ENCODE peak calls at places on chromosomes 3 and 15, in seven cellular contexts. E is GM20000, F is GM06990, Q is B cell, J is GM13977, W is H9, A is AG10803. R is an unnamed sample.

GRCh38 chr3:197750396-197750831 is 731 bp downstream of the FYTTD1 start:
- DNase-seq in E (peak; percentile 85), F (peak; percentile 75), Q (peak; percentile 72), J (peak; percentile 80), W (peak; percentile 55), A (peak; percentile 70), R (no peak)

GRCh38 chr3:30672959-30673358 is 66.6 kb downstream of the TGFBR2 start:
- DNase-seq in E (no peak), F (no peak), Q (no peak), J (no peak), W (no peak), A (peak; percentile 42), R (no peak)

GRCh38 chr3:174153875-174154274 is 705.3 kb upstream of the NAALADL2 start:
- DNase-seq in E (no peak), F (no peak), Q (no peak), J (no peak), W (no peak), A (peak; percentile 77), R (no peak)

GRCh38 chr3:79874646-79875045 is 106.8 kb upstream of the ROBO1 start:
- DNase-seq in E (no peak), F (no peak), Q (no peak), J (no peak), W (no peak), A (no peak), R (no peak)

GRCh38 chr15:31605467-31605931 is 278.9 kb downstream of the KLF13 start:
- DNase-seq in E (no peak), F (no peak), Q (no peak), J (no peak), W (peak; percentile 61), A (peak; percentile 50), R (no peak)

GRCh38 chr15:69823223-69823907 is 274.4 kb downstream of the TLE3 start:
- DNase-seq in E (peak; percentile 30), F (no peak), Q (no peak), J (peak; percentile 42), W (no peak), A (no peak), R (no peak)

GRCh38 chr15:77107068-77107467 is 36.2 kb upstream of the TSPAN3 start:
- DNase-seq in E (no peak), F (no peak), Q (no peak), J (no peak), W (no peak), A (peak; percentile 91), R (no peak)

GRCh38 chr3:97705739-97706138 is 58.8 kb upstream of the ARL6 start:
- DNase-seq in E (no peak), F (no peak), Q (no peak), J (no peak), W (no peak), A (no peak), R (no peak)

GRCh38 chr15:69825941-69826817 is 271.5 kb downstream of the TLE3 start:
- DNase-seq in E (no peak), F (no peak), Q (no peak), J (no peak), W (no peak), A (no peak), R (no peak)

GRCh38 chr15:88257311-88257901 is 867 bp upstream of the NTRK3 start:
- DNase-seq in E (no peak), F (no peak), Q (no peak), J (peak; percentile 44), W (peak; percentile 47), A (no peak), R (no peak)

GRCh38 chr3:109874900-109875735 is 537.8 kb upstream of the DPPA4 start:
- DNase-seq in E (no peak), F (no peak), Q (no peak), J (no peak), W (no peak), A (no peak), R (no peak)

GRCh38 chr3:136250862-136251460 is 821 bp downstream of the PCCB start:
- DNase-seq in E (peak; percentile 48), F (peak; percentile 65), Q (peak; percentile 48), J (peak; percentile 55), W (peak; percentile 42), A (peak; percentile 57), R (peak; percentile 19)

GRCh38 chr3:105233056-105233455 is 133.7 kb upstream of the ALCAM start:
- DNase-seq in E (no peak), F (no peak), Q (no peak), J (no peak), W (no peak), A (peak; percentile 2), R (no peak)

GRCh38 chr3:153599685-153600084 is 437.7 kb downstream of the RAP2B start:
- DNase-seq in E (no peak), F (no peak), Q (no peak), J (no peak), W (no peak), A (peak; percentile 89), R (peak; percentile 73)

GRCh38 chr3:150242220-150242938 is 165.7 kb upstream of the TSC22D2 start:
- DNase-seq in E (no peak), F (no peak), Q (no peak), J (no peak), W (no peak), A (peak; percentile 66), R (no peak)

GRCh38 chr15:72118400-72118978 is at the start of gene SENP8:
- DNase-seq in E (peak; percentile 75), F (no peak), Q (no peak), J (no peak), W (no peak), A (no peak), R (no peak)

GRCh38 chr3:159488657-159489056 is 500.0 kb upstream of the IL12A start:
- DNase-seq in E (no peak), F (no peak), Q (no peak), J (no peak), W (no peak), A (no peak), R (no peak)

GRCh38 chr3:159482241-159483031 is 506.2 kb upstream of the IL12A start:
- DNase-seq in E (no peak), F (no peak), Q (no peak), J (no peak), W (no peak), A (no peak), R (no peak)

GRCh38 chr3:159487304-159487703 is 501.3 kb upstream of the IL12A start:
- DNase-seq in E (no peak), F (no peak), Q (no peak), J (no peak), W (no peak), A (no peak), R (no peak)

GRCh38 chr3:159486580-159486979 is 502.1 kb upstream of the IL12A start:
- DNase-seq in E (no peak), F (no peak), Q (no peak), J (no peak), W (peak; percentile 64), A (no peak), R (no peak)
- TF ChIP-seq CTCF in E (peak; percentile 37), F (peak; percentile 59), Q (no peak), J (peak; percentile 48), W (peak; percentile 69), A (peak; percentile 32), R (peak; percentile 10)

GRCh38 chr3:46442591-46443530 is 21.8 kb downstream of the LTF start:
- DNase-seq in E (peak; percentile 63), F (no peak), Q (no peak), J (no peak), W (no peak), A (no peak), R (no peak)
- TF ChIP-seq CTCF in E (peak; percentile 78), F (no peak), Q (peak; percentile 72), J (peak; percentile 62), W (peak; percentile 68), A (no peak), R (no peak)

GRCh38 chr3:146503459-146504202 is 34.3 kb upstream of the PLSCR2 start:
- DNase-seq in E (peak; percentile 61), F (peak; percentile 63), Q (no peak), J (peak; percentile 45), W (no peak), A (peak; percentile 94), R (peak; percentile 44)
- TF ChIP-seq CTCF in E (no peak), F (no peak), Q (no peak), J (no peak), W (peak; percentile 47), A (peak; percentile 6), R (no peak)

GRCh38 chr15:63401714-63402497 is 20.3 kb upstream of the CA12 start:
- DNase-seq in E (no peak), F (no peak), Q (no peak), J (no peak), W (no peak), A (no peak), R (no peak)

GRCh38 chr15:63403254-63403945 is 21.8 kb upstream of the CA12 start:
- DNase-seq in E (no peak), F (no peak), Q (no peak), J (no peak), W (no peak), A (no peak), R (no peak)

GRCh38 chr15:63401078-63401477 is 19.4 kb upstream of the CA12 start:
- DNase-seq in E (no peak), F (no peak), Q (no peak), J (no peak), W (no peak), A (no peak), R (no peak)

GRCh38 chr15:63405159-63405558 is 23.5 kb upstream of the CA12 start:
- DNase-seq in E (no peak), F (no peak), Q (no peak), J (no peak), W (no peak), A (no peak), R (no peak)

GRCh38 chr15:63402498-63403253 is 21.0 kb upstream of the CA12 start:
- DNase-seq in E (peak; percentile 54), F (no peak), Q (peak; percentile 49), J (peak; percentile 52), W (no peak), A (peak; percentile 33), R (no peak)
- TF ChIP-seq CTCF in E (peak; percentile 36), F (peak; percentile 59), Q (peak; percentile 70), J (peak; percentile 50), W (peak; percentile 75), A (peak; percentile 74), R (peak; percentile 61)

GRCh38 chr15:29570121-29570930 is 251.9 kb downstream of the TJP1 start:
- DNase-seq in E (peak; percentile 33), F (no peak), Q (no peak), J (no peak), W (no peak), A (peak; percentile 9), R (no peak)

GRCh38 chr15:29566914-29567313 is 255.4 kb downstream of the TJP1 start:
- DNase-seq in E (no peak), F (no peak), Q (no peak), J (no peak), W (no peak), A (no peak), R (no peak)

GRCh38 chr15:29569533-29570092 is 252.7 kb downstream of the TJP1 start:
- DNase-seq in E (no peak), F (no peak), Q (no peak), J (no peak), W (peak; percentile 53), A (no peak), R (no peak)

GRCh38 chr15:29567336-29567735 is 254.9 kb downstream of the TJP1 start:
- DNase-seq in E (no peak), F (no peak), Q (no peak), J (no peak), W (no peak), A (no peak), R (no peak)

GRCh38 chr15:29568840-29569532 is 253.3 kb downstream of the TJP1 start:
- DNase-seq in E (no peak), F (no peak), Q (no peak), J (no peak), W (peak; percentile 55), A (no peak), R (no peak)
- TF ChIP-seq CTCF in E (no peak), F (no peak), Q (no peak), J (no peak), W (peak; percentile 62), A (peak; percentile 5), R (no peak)

R was measured in AG09319.